ENCODE peak calls at places on chromosomes 7 and 10, in eight cellular contexts. F, I, A, G, K, E, B and W are unnamed samples.
A peak's percentile ranks its signal among the peaks of the same experiment; 100 is the strongest.

GRCh38 chr7:134366481-134366880 is 49.8 kb upstream of the SLC35B4 start:
- DNase-seq in F (peak; percentile 16), I (no peak), A (no peak), G (no peak), K (no peak), E (no peak), B (no peak), W (no peak)

GRCh38 chr7:138992052-138992531 is 10.9 kb upstream of the KIAA1549 start:
- DNase-seq in F (peak; percentile 73), I (no peak), A (no peak), G (peak; percentile 89), K (no peak), E (no peak), B (no peak), W (no peak)

GRCh38 chr10:35739998-35740397 is 97.9 kb upstream of the FZD8 start:
- DNase-seq in F (peak; percentile 24), I (no peak), A (no peak), G (peak; percentile 59), K (no peak), E (no peak), B (no peak), W (no peak)

GRCh38 chr7:56023500-56023899 is 27.7 kb downstream of the PSPH start:
- DNase-seq in F (no peak), I (no peak), A (no peak), G (no peak), K (no peak), E (no peak), B (no peak), W (no peak)

GRCh38 chr10:14259696-14260595 is 70.8 kb downstream of the FRMD4A start:
- DNase-seq in F (peak; percentile 4), I (no peak), A (no peak), G (peak; percentile 78), K (no peak), E (no peak), B (no peak), W (no peak)

GRCh38 chr7:142670504-142670903 is 78.8 kb upstream of the PRSS1 start:
- DNase-seq in F (no peak), I (no peak), A (no peak), G (no peak), K (no peak), E (no peak), B (peak; percentile 8), W (no peak)

GRCh38 chr10:30432631-30433285 is 1.2 kb upstream of the MAP3K8 start:
- DNase-seq in F (no peak), I (no peak), A (peak; percentile 67), G (no peak), K (no peak), E (no peak), B (no peak), W (peak; percentile 68)

GRCh38 chr10:22579826-22580225 is 134.6 kb downstream of the PIP4K2A start:
- DNase-seq in F (no peak), I (no peak), A (no peak), G (no peak), K (no peak), E (no peak), B (no peak), W (no peak)

GRCh38 chr10:71423936-71424335 is 27.2 kb downstream of the CDH23 start:
- DNase-seq in F (no peak), I (no peak), A (no peak), G (no peak), K (no peak), E (no peak), B (no peak), W (no peak)

GRCh38 chr10:21899736-21900135 is 103.8 kb downstream of the DNAJC1 start:
- DNase-seq in F (no peak), I (no peak), A (no peak), G (no peak), K (no peak), E (no peak), B (no peak), W (no peak)

GRCh38 chr7:141144921-141145629 is 71.2 kb downstream of the TMEM178B start:
- DNase-seq in F (peak; percentile 30), I (no peak), A (no peak), G (no peak), K (peak; percentile 40), E (no peak), B (no peak), W (no peak)

GRCh38 chr10:12214093-12214492 is 18.1 kb downstream of the CDC123 start:
- DNase-seq in F (no peak), I (no peak), A (no peak), G (no peak), K (no peak), E (no peak), B (no peak), W (no peak)

GRCh38 chr10:12212454-12212853 is 16.5 kb downstream of the CDC123 start:
- DNase-seq in F (no peak), I (no peak), A (no peak), G (no peak), K (no peak), E (no peak), B (no peak), W (no peak)

GRCh38 chr10:12214763-12215218 is 18.8 kb downstream of the CDC123 start:
- DNase-seq in F (peak; percentile 90), I (peak; percentile 61), A (no peak), G (peak; percentile 47), K (peak; percentile 47), E (no peak), B (peak; percentile 47), W (no peak)
- H3K36me3 ChIP-seq in F (peaks cover 68% of the 10 kb centered on the region), I (peaks cover 25% of the 10 kb centered on the region), A (peaks cover 75% of the 10 kb centered on the region), G (peaks cover 7% of the 10 kb centered on the region), K (peaks cover 69% of the 10 kb centered on the region), E (peaks cover 35% of the 10 kb centered on the region), B (peaks cover 52% of the 10 kb centered on the region), W (peaks cover 7% of the 10 kb centered on the region)

GRCh38 chr10:124683816-124684215 is 60.4 kb downstream of the FAM53B start:
- DNase-seq in F (no peak), I (no peak), A (no peak), G (no peak), K (no peak), E (no peak), B (no peak), W (no peak)
- H3K4me1 ChIP-seq in F (peaks cover 13% of the 10 kb centered on the region), I (peaks cover 6% of the 10 kb centered on the region), A (peaks cover 86% of the 10 kb centered on the region), G (peaks cover 4% of the 10 kb centered on the region), K (peaks cover 9% of the 10 kb centered on the region), E (peaks cover 38% of the 10 kb centered on the region), B (peaks cover 96% of the 10 kb centered on the region), W (no peaks in the 10 kb centered on the region)

GRCh38 chr10:34526186-34526585 is 288.9 kb downstream of the PARD3 start:
- DNase-seq in F (peak; percentile 48), I (no peak), A (no peak), G (peak; percentile 74), K (no peak), E (no peak), B (no peak), W (no peak)

GRCh38 chr10:34524369-34525091 is 290.6 kb downstream of the PARD3 start:
- DNase-seq in F (no peak), I (no peak), A (no peak), G (peak; percentile 70), K (no peak), E (peak; percentile 39), B (no peak), W (no peak)

GRCh38 chr10:34530778-34531177 is 284.3 kb downstream of the PARD3 start:
- DNase-seq in F (no peak), I (no peak), A (no peak), G (no peak), K (no peak), E (no peak), B (no peak), W (no peak)

GRCh38 chr10:34528320-34528719 is 286.8 kb downstream of the PARD3 start:
- DNase-seq in F (peak; percentile 88), I (peak; percentile 64), A (no peak), G (peak; percentile 99), K (no peak), E (no peak), B (no peak), W (no peak)

DNA sequence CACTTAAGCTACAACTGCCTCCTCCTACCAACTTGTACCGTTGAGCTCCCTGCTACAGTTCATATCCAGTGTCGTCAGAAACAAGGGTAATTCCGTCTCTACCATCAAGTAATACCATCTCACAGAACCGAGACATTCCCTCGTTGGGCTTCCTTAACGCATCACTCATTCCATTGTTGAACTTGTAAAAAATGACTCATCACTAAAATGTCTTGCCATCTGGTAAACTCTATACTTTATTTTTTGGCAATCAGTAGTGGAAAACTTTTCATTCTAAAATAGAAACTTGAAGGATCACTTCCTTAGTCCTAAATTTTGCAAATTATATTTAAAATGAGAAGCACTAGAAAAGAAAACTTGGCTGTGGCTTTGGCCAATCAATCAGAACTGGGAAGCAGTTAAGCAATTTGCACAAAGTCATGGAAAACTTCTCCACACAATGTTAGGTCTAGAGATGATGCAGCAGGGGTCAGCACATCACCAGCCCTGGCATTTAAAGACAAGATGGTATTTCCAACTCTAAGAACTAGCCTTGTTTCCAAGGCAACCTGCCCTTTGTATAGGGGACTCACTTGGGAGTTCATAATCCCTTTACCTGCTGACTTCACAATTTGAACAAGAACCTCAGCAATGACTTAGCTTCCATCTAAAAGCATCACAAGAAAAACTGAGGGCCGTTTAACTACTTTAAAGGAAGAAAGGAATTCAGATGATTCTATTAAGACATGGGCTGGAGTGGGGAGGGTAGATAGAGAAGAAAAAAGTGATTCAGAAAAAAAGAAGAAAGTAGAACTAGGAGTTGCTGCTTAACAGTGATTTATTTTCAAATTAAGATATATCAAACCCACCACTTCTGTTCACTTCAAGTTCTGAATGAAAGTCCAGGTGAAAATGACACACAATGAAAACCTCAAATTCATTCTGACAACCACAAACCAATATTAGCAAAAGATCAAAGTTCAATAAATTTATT is 288.1 kb downstream of the PARD3 start:
- DNase-seq in F (peak; percentile 92), I (peak; percentile 88), A (no peak), G (peak; percentile 99), K (no peak), E (no peak), B (no peak), W (no peak)
- H3K36me3 ChIP-seq in F (no peaks in the 10 kb centered on the region), I (no peaks in the 10 kb centered on the region), A (no peaks in the 10 kb centered on the region), G (no peaks in the 10 kb centered on the region), K (no peaks in the 10 kb centered on the region), E (no peaks in the 10 kb centered on the region), B (no peaks in the 10 kb centered on the region), W (no peaks in the 10 kb centered on the region)

GRCh38 chr7:105677803-105678583 is 96.7 kb upstream of the EFCAB10 start:
- DNase-seq in F (no peak), I (no peak), A (peak; percentile 76), G (no peak), K (no peak), E (peak; percentile 45), B (peak; percentile 80), W (peak; percentile 66)

GRCh38 chr7:105678811-105679495 is 97.7 kb upstream of the EFCAB10 start:
- DNase-seq in F (no peak), I (no peak), A (peak; percentile 84), G (peak; percentile 15), K (no peak), E (no peak), B (peak; percentile 17), W (peak; percentile 92)

GRCh38 chr7:105675873-105676484 is 94.7 kb upstream of the EFCAB10 start:
- DNase-seq in F (no peak), I (no peak), A (peak; percentile 64), G (no peak), K (no peak), E (no peak), B (peak; percentile 55), W (no peak)

GRCh38 chr7:105674200-105675030 is 93.1 kb upstream of the EFCAB10 start:
- DNase-seq in F (no peak), I (no peak), A (no peak), G (no peak), K (no peak), E (no peak), B (no peak), W (no peak)

DNA sequence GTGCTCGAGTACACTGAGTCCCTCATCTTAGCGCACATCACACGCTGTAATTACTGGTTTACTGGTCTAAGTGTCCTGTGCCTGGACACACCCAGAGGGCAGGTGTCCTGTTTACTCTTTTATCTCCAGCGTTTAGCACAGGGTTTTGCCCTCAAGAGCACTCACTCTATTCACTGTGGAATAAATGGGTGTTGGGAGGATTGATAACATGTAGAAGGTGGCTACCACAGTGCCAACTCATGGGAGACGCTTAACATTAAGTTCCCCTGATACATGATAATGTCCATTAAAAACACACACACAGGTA is 96.1 kb upstream of the EFCAB10 start:
- DNase-seq in F (no peak), I (no peak), A (no peak), G (no peak), K (no peak), E (no peak), B (no peak), W (no peak)
- H3K4me1 ChIP-seq in F (peaks cover 60% of the 10 kb centered on the region), I (no peaks in the 10 kb centered on the region), A (peaks cover 75% of the 10 kb centered on the region), G (peaks cover 6% of the 10 kb centered on the region), K (peaks cover 37% of the 10 kb centered on the region), E (peaks cover 15% of the 10 kb centered on the region), B (peaks cover 79% of the 10 kb centered on the region), W (no peaks in the 10 kb centered on the region)